ENCODE peak calls at places on chromosome 1, in five cellular contexts. M, R, Q, D and N are unnamed samples.

GRCh38 chr1:38657873-38658272 is 201.7 kb downstream of the RRAGC start:
- DNase-seq in Q (no peak), M (no peak), D (no peak), R (no peak), N (no peak)

GRCh38 chr1:32353886-32354570 is 8.3 kb downstream of the FAM229A start:
- DNase-seq in Q (no peak), D (no peak), R (no peak), M (peak), N (no peak)

GRCh38 chr1:217004776-217005436 is 281.7 kb upstream of the ESRRG start:
- DNase-seq in Q (no peak), D (no peak), R (no peak), M (no peak), N (no peak)

GRCh38 chr1:35708179-35708891 is 10.3 kb downstream of the C1orf216 start:
- DNase-seq in M (no peak), R (no peak), D (peak), Q (peak), N (peak)

GRCh38 chr1:899636-900317 is 23.9 kb upstream of the SAMD11 start:
- DNase-seq in R (no peak), Q (no peak), D (no peak), M (no peak), N (no peak)

GRCh38 chr1:25664800-25665199 is 48.2 kb downstream of the MAN1C1 start:
- DNase-seq in D (no peak), Q (no peak), M (no peak), R (no peak), N (no peak)

GRCh38 chr1:81800741-81801031 is at the start of gene ADGRL2:
- DNase-seq in Q (no peak), R (no peak), D (no peak), M (no peak), N (no peak)

GRCh38 chr1:244326757-244327156 is 125.0 kb downstream of the ADSS2 start:
- DNase-seq in Q (no peak), R (no peak), M (no peak), D (no peak), N (no peak)

GRCh38 chr1:155410931-155411330 is 90.2 kb downstream of the RUSC1 start:
- DNase-seq in R (no peak), Q (no peak), M (no peak), D (no peak), N (no peak)

GRCh38 chr1:61498342-61498741 is 226.6 kb downstream of the TM2D1 start:
- DNase-seq in M (no peak), R (no peak), Q (no peak), D (no peak), N (no peak)

GRCh38 chr1:243730499-243731150 is 119.4 kb downstream of the AKT3 start:
- DNase-seq in D (no peak), M (no peak), R (no peak), Q (no peak), N (no peak)

GRCh38 chr1:2451744-2452582 is 24.1 kb upstream of the PLCH2 start:
- DNase-seq in R (no peak), M (peak), Q (no peak), D (no peak), N (no peak)

GRCh38 chr1:118210051-118210722 is 25.2 kb upstream of the SPAG17 start:
- DNase-seq in M (no peak), Q (no peak), R (no peak), D (no peak), N (no peak)

GRCh38 chr1:52613611-52614373 is 11.6 kb downstream of the GPX7 start:
- DNase-seq in M (peak), R (no peak), Q (no peak), D (no peak), N (no peak)

GRCh38 chr1:79554620-79555160 is 548.2 kb upstream of the ADGRL4 start:
- DNase-seq in R (no peak), D (no peak), M (no peak), Q (no peak), N (no peak)

GRCh38 chr1:46188295-46189030 is 9.8 kb downstream of the POMGNT1 start:
- DNase-seq in R (no peak), Q (no peak), D (no peak), M (no peak), N (no peak)

GRCh38 chr1:235207202-235207565 is 46.1 kb upstream of the RBM34 start:
- DNase-seq in R (no peak), Q (peak), D (no peak), M (peak), N (peak)

GRCh38 chr1:101216623-101217022 is 20.2 kb upstream of the S1PR1 start:
- DNase-seq in Q (no peak), R (no peak), M (no peak), D (no peak), N (no peak)